ENCODE peak calls at places on chromosome 4, in five cellular contexts. One of them, this sample, is unnamed.

GRCh38 chr4:2925931-2926860 is 37.0 kb downstream of the NOP14 start:
- DNase-seq in anterior cingulate cortex: no peak
- DNase-seq in fibroblast of mammary gland: no peak
- DNase-seq in body of pancreas: no peak
- DNase-seq in LoVo: no peak
- DNase-seq in this sample: no peak

GRCh38 chr4:71270901-71271300 is 67.9 kb upstream of the SLC4A4 start:
- DNase-seq in anterior cingulate cortex: no peak
- DNase-seq in fibroblast of mammary gland: peak
- DNase-seq in body of pancreas: peak
- DNase-seq in LoVo: peak
- DNase-seq in this sample: no peak

GRCh38 chr4:3017504-3017903 is 54.1 kb downstream of the GRK4 start:
- DNase-seq in anterior cingulate cortex: no peak
- DNase-seq in fibroblast of mammary gland: no peak
- DNase-seq in body of pancreas: no peak
- DNase-seq in LoVo: no peak
- DNase-seq in this sample: no peak

GRCh38 chr4:13888112-13888511 is 260.6 kb upstream of the BOD1L1 start:
- DNase-seq in anterior cingulate cortex: no peak
- DNase-seq in fibroblast of mammary gland: peak
- DNase-seq in body of pancreas: no peak
- DNase-seq in LoVo: no peak
- DNase-seq in this sample: no peak

GRCh38 chr4:186669159-186669720 is 54.4 kb downstream of the FAT1 start:
- DNase-seq in anterior cingulate cortex: no peak
- DNase-seq in fibroblast of mammary gland: peak
- DNase-seq in body of pancreas: peak
- DNase-seq in LoVo: no peak
- DNase-seq in this sample: no peak

GRCh38 chr4:120025516-120025915 is 41.1 kb downstream of the MAD2L1 start:
- DNase-seq in anterior cingulate cortex: no peak
- DNase-seq in fibroblast of mammary gland: no peak
- DNase-seq in body of pancreas: no peak
- DNase-seq in LoVo: no peak
- DNase-seq in this sample: no peak

GRCh38 chr4:171130126-171130801 is 682.9 kb upstream of the GALNTL6 start:
- DNase-seq in anterior cingulate cortex: no peak
- DNase-seq in fibroblast of mammary gland: no peak
- DNase-seq in body of pancreas: peak
- DNase-seq in LoVo: no peak
- DNase-seq in this sample: no peak

GRCh38 chr4:59553063-59553738 is 1646.9 kb upstream of the ADGRL3 start:
- DNase-seq in anterior cingulate cortex: no peak
- DNase-seq in fibroblast of mammary gland: peak
- DNase-seq in body of pancreas: no peak
- DNase-seq in LoVo: peak
- DNase-seq in this sample: no peak

GRCh38 chr4:8616831-8617230 is 24.3 kb downstream of the CPZ start:
- DNase-seq in anterior cingulate cortex: no peak
- DNase-seq in fibroblast of mammary gland: no peak
- DNase-seq in body of pancreas: no peak
- DNase-seq in LoVo: no peak
- DNase-seq in this sample: no peak

GRCh38 chr4:107826427-107826980 is 1.8 kb downstream of the SGMS2 start:
- DNase-seq in anterior cingulate cortex: no peak
- DNase-seq in fibroblast of mammary gland: no peak
- DNase-seq in body of pancreas: no peak
- DNase-seq in LoVo: peak
- DNase-seq in this sample: no peak

GRCh38 chr4:95963456-95963855 is 123.6 kb downstream of the PDHA2 start:
- DNase-seq in anterior cingulate cortex: no peak
- DNase-seq in fibroblast of mammary gland: no peak
- DNase-seq in body of pancreas: no peak
- DNase-seq in LoVo: no peak
- DNase-seq in this sample: no peak

GRCh38 chr4:6740347-6740746 is 24.4 kb downstream of the BLOC1S4 start:
- DNase-seq in anterior cingulate cortex: no peak
- DNase-seq in fibroblast of mammary gland: no peak
- DNase-seq in body of pancreas: no peak
- DNase-seq in LoVo: no peak
- DNase-seq in this sample: no peak

GRCh38 chr4:180828455-180829018 is 1414.7 kb upstream of the TENM3 start:
- DNase-seq in anterior cingulate cortex: peak
- DNase-seq in fibroblast of mammary gland: peak
- DNase-seq in body of pancreas: peak
- DNase-seq in LoVo: peak
- DNase-seq in this sample: no peak

GRCh38 chr4:105992641-105993305 is 97.5 kb downstream of the NPNT start:
- DNase-seq in anterior cingulate cortex: no peak
- DNase-seq in fibroblast of mammary gland: peak
- DNase-seq in body of pancreas: no peak
- DNase-seq in LoVo: no peak
- DNase-seq in this sample: no peak

GRCh38 chr4:154582723-154583122 is 7.8 kb downstream of the FGA start:
- DNase-seq in anterior cingulate cortex: no peak
- DNase-seq in fibroblast of mammary gland: no peak
- DNase-seq in body of pancreas: no peak
- DNase-seq in LoVo: no peak
- DNase-seq in this sample: no peak

GRCh38 chr4:168723020-168723419 is 226.2 kb downstream of the PALLD start:
- DNase-seq in anterior cingulate cortex: no peak
- DNase-seq in fibroblast of mammary gland: peak
- DNase-seq in body of pancreas: no peak
- DNase-seq in LoVo: no peak
- DNase-seq in this sample: no peak

GRCh38 chr4:34723606-34724005 is 1520.7 kb downstream of the ARAP2 start:
- DNase-seq in anterior cingulate cortex: no peak
- DNase-seq in fibroblast of mammary gland: peak
- DNase-seq in body of pancreas: no peak
- DNase-seq in LoVo: no peak
- DNase-seq in this sample: no peak

GRCh38 chr4:25925486-25926201 is 11.6 kb downstream of the SMIM20 start:
- DNase-seq in anterior cingulate cortex: peak
- DNase-seq in fibroblast of mammary gland: peak
- DNase-seq in body of pancreas: peak
- DNase-seq in LoVo: peak
- DNase-seq in this sample: no peak

GRCh38 chr4:155007660-155008176 is 200.7 kb upstream of the NPY2R start:
- DNase-seq in anterior cingulate cortex: no peak
- DNase-seq in fibroblast of mammary gland: no peak
- DNase-seq in body of pancreas: no peak
- DNase-seq in LoVo: no peak
- DNase-seq in this sample: no peak

GRCh38 chr4:185889566-185889965 is 77.6 kb upstream of the SORBS2 start:
- DNase-seq in anterior cingulate cortex: no peak
- DNase-seq in fibroblast of mammary gland: no peak
- DNase-seq in body of pancreas: no peak
- DNase-seq in LoVo: no peak
- DNase-seq in this sample: no peak

GRCh38 chr4:153579410-153579809 is 104.7 kb upstream of the TLR2 start:
- DNase-seq in anterior cingulate cortex: no peak
- DNase-seq in fibroblast of mammary gland: no peak
- DNase-seq in body of pancreas: no peak
- DNase-seq in LoVo: no peak
- DNase-seq in this sample: no peak

GRCh38 chr4:169268951-169269781 is 1.6 kb downstream of the SH3RF1 start:
- DNase-seq in anterior cingulate cortex: peak
- DNase-seq in fibroblast of mammary gland: peak
- DNase-seq in body of pancreas: peak
- DNase-seq in LoVo: peak
- DNase-seq in this sample: no peak

GRCh38 chr4:184262901-184263300 is 45.2 kb upstream of the ENPP6 start:
- DNase-seq in anterior cingulate cortex: no peak
- DNase-seq in fibroblast of mammary gland: peak
- DNase-seq in body of pancreas: no peak
- DNase-seq in LoVo: no peak
- DNase-seq in this sample: no peak

GRCh38 chr4:64417974-64418373 is 8.7 kb upstream of the TECRL start:
- DNase-seq in anterior cingulate cortex: no peak
- DNase-seq in fibroblast of mammary gland: peak
- DNase-seq in body of pancreas: no peak
- DNase-seq in LoVo: peak
- DNase-seq in this sample: no peak

GRCh38 chr4:22741744-22742143 is 49.0 kb downstream of the GBA3 start:
- DNase-seq in anterior cingulate cortex: no peak
- DNase-seq in fibroblast of mammary gland: no peak
- DNase-seq in body of pancreas: no peak
- DNase-seq in LoVo: no peak
- DNase-seq in this sample: no peak

GRCh38 chr4:113869743-113870375 is 108.3 kb upstream of the CAMK2D start:
- DNase-seq in anterior cingulate cortex: no peak
- DNase-seq in fibroblast of mammary gland: peak
- DNase-seq in body of pancreas: no peak
- DNase-seq in LoVo: no peak
- DNase-seq in this sample: no peak

GRCh38 chr4:177484613-177485021 is 42.4 kb upstream of the AGA start:
- DNase-seq in anterior cingulate cortex: no peak
- DNase-seq in fibroblast of mammary gland: peak
- DNase-seq in body of pancreas: no peak
- DNase-seq in LoVo: no peak
- DNase-seq in this sample: no peak

GRCh38 chr4:186624951-186625350 is 69.6 kb upstream of the MTNR1A start:
- DNase-seq in anterior cingulate cortex: no peak
- DNase-seq in fibroblast of mammary gland: peak
- DNase-seq in body of pancreas: no peak
- DNase-seq in LoVo: no peak
- DNase-seq in this sample: no peak

GRCh38 chr4:94714360-94714759 is 43.4 kb upstream of the BMPR1B start:
- DNase-seq in anterior cingulate cortex: no peak
- DNase-seq in fibroblast of mammary gland: peak
- DNase-seq in body of pancreas: no peak
- DNase-seq in LoVo: no peak
- DNase-seq in this sample: no peak

GRCh38 chr4:96603635-96604034 is 763.7 kb downstream of the PDHA2 start:
- DNase-seq in anterior cingulate cortex: no peak
- DNase-seq in fibroblast of mammary gland: no peak
- DNase-seq in body of pancreas: no peak
- DNase-seq in LoVo: no peak
- DNase-seq in this sample: no peak

GRCh38 chr4:158649111-158649680 is 22.5 kb downstream of the C4orf46 start:
- DNase-seq in anterior cingulate cortex: no peak
- DNase-seq in fibroblast of mammary gland: no peak
- DNase-seq in body of pancreas: no peak
- DNase-seq in LoVo: no peak
- DNase-seq in this sample: no peak

GRCh38 chr4:185128272-185129119 is 14.6 kb upstream of the SLC25A4 start:
- DNase-seq in anterior cingulate cortex: peak
- DNase-seq in fibroblast of mammary gland: no peak
- DNase-seq in body of pancreas: peak
- DNase-seq in LoVo: no peak
- DNase-seq in this sample: no peak

GRCh38 chr4:75679876-75680575 is 6.8 kb upstream of the G3BP2 start:
- DNase-seq in anterior cingulate cortex: no peak
- DNase-seq in fibroblast of mammary gland: no peak
- DNase-seq in body of pancreas: no peak
- DNase-seq in LoVo: no peak
- DNase-seq in this sample: no peak

GRCh38 chr4:26866203-26866602 is 5.6 kb downstream of the STIM2 start:
- DNase-seq in anterior cingulate cortex: no peak
- DNase-seq in fibroblast of mammary gland: no peak
- DNase-seq in body of pancreas: no peak
- DNase-seq in LoVo: no peak
- DNase-seq in this sample: no peak

GRCh38 chr4:148120216-148120615 is 322.0 kb downstream of the NR3C2 start:
- DNase-seq in anterior cingulate cortex: no peak
- DNase-seq in fibroblast of mammary gland: no peak
- DNase-seq in body of pancreas: no peak
- DNase-seq in LoVo: no peak
- DNase-seq in this sample: no peak

GRCh38 chr4:8478371-8478770 is 37.8 kb downstream of the TRMT44 start:
- DNase-seq in anterior cingulate cortex: no peak
- DNase-seq in fibroblast of mammary gland: no peak
- DNase-seq in body of pancreas: no peak
- DNase-seq in LoVo: no peak
- DNase-seq in this sample: no peak